ENCODE peak calls at places on chromosomes 7 and 10, in five cellular contexts. One of them, this sample, is unnamed.

GRCh38 chr7:99631311-99632109 is 14.8 kb downstream of the ZSCAN25 start:
- DNase-seq in astrocyte of the hippocampus: peak
- DNase-seq in BJ: no peak
- DNase-seq in H54: no peak
- DNase-seq in AG04450: no peak
- DNase-seq in this sample: no peak

GRCh38 chr10:125159486-125159931 is 854 bp downstream of the CTBP2 start:
- DNase-seq in astrocyte of the hippocampus: peak
- DNase-seq in BJ: no peak
- DNase-seq in H54: peak
- DNase-seq in AG04450: no peak
- DNase-seq in this sample: no peak

GRCh38 chr10:96384471-96384870 is 25.7 kb upstream of the OPALIN start:
- DNase-seq in astrocyte of the hippocampus: no peak
- DNase-seq in BJ: no peak
- DNase-seq in H54: no peak
- DNase-seq in AG04450: no peak
- DNase-seq in this sample: no peak

GRCh38 chr7:116809636-116810266 is 52.6 kb upstream of the CAPZA2 start:
- DNase-seq in astrocyte of the hippocampus: peak
- DNase-seq in BJ: no peak
- DNase-seq in H54: no peak
- DNase-seq in AG04450: peak
- DNase-seq in this sample: peak

GRCh38 chr10:121084029-121084674 is 233.0 kb downstream of the WDR11 start:
- DNase-seq in astrocyte of the hippocampus: no peak
- DNase-seq in BJ: no peak
- DNase-seq in H54: no peak
- DNase-seq in AG04450: no peak
- DNase-seq in this sample: no peak

GRCh38 chr7:21256310-21256877 is 171.5 kb upstream of the SP4 start:
- DNase-seq in astrocyte of the hippocampus: peak
- DNase-seq in BJ: no peak
- DNase-seq in H54: no peak
- DNase-seq in AG04450: no peak
- DNase-seq in this sample: no peak

GRCh38 chr7:63087575-63088190 is 911.0 kb upstream of the ZNF722 start:
- DNase-seq in astrocyte of the hippocampus: no peak
- DNase-seq in BJ: no peak
- DNase-seq in H54: no peak
- DNase-seq in AG04450: no peak
- DNase-seq in this sample: no peak

GRCh38 chr10:78575400-78575799 is 493.4 kb upstream of the ZMIZ1 start:
- DNase-seq in astrocyte of the hippocampus: peak
- DNase-seq in BJ: no peak
- DNase-seq in H54: no peak
- DNase-seq in AG04450: no peak
- DNase-seq in this sample: no peak

GRCh38 chr10:69491611-69492010 is 40.3 kb downstream of the TSPAN15 start:
- DNase-seq in astrocyte of the hippocampus: no peak
- DNase-seq in BJ: no peak
- DNase-seq in H54: no peak
- DNase-seq in AG04450: no peak
- DNase-seq in this sample: no peak

GRCh38 chr7:77657427-77658331 is 38.6 kb upstream of the RSBN1L start:
- DNase-seq in astrocyte of the hippocampus: peak
- DNase-seq in BJ: no peak
- DNase-seq in H54: no peak
- DNase-seq in AG04450: no peak
- DNase-seq in this sample: peak

GRCh38 chr10:101291254-101292193 is 62.3 kb upstream of the LBX1 start:
- DNase-seq in astrocyte of the hippocampus: peak
- DNase-seq in BJ: no peak
- DNase-seq in H54: no peak
- DNase-seq in AG04450: no peak
- DNase-seq in this sample: no peak

GRCh38 chr7:46285856-46286255 is 364.8 kb upstream of the IGFBP3 start:
- DNase-seq in astrocyte of the hippocampus: peak
- DNase-seq in BJ: no peak
- DNase-seq in H54: no peak
- DNase-seq in AG04450: no peak
- DNase-seq in this sample: no peak

GRCh38 chr10:6162589-6163356 is 40.0 kb upstream of the PFKFB3 start:
- DNase-seq in astrocyte of the hippocampus: no peak
- DNase-seq in BJ: no peak
- DNase-seq in H54: no peak
- DNase-seq in AG04450: no peak
- DNase-seq in this sample: no peak

GRCh38 chr10:36802523-36803153 is 322.8 kb upstream of the ANKRD30A start:
- DNase-seq in astrocyte of the hippocampus: peak
- DNase-seq in BJ: no peak
- DNase-seq in H54: no peak
- DNase-seq in AG04450: no peak
- DNase-seq in this sample: no peak

GRCh38 chr10:124723826-124724225 is 20.4 kb downstream of the FAM53B start:
- DNase-seq in astrocyte of the hippocampus: no peak
- DNase-seq in BJ: no peak
- DNase-seq in H54: no peak
- DNase-seq in AG04450: no peak
- DNase-seq in this sample: no peak

GRCh38 chr7:101532000-101532399 is 97.1 kb downstream of the MYL10 start:
- DNase-seq in astrocyte of the hippocampus: no peak
- DNase-seq in BJ: no peak
- DNase-seq in H54: no peak
- DNase-seq in AG04450: no peak
- DNase-seq in this sample: no peak

GRCh38 chr7:104327534-104327933 is 869 bp upstream of the LHFPL3 start:
- DNase-seq in astrocyte of the hippocampus: no peak
- DNase-seq in BJ: no peak
- DNase-seq in H54: no peak
- DNase-seq in AG04450: no peak
- DNase-seq in this sample: no peak

GRCh38 chr7:51351661-51352060 is 35.1 kb upstream of the COBL start:
- DNase-seq in astrocyte of the hippocampus: no peak
- DNase-seq in BJ: no peak
- DNase-seq in H54: no peak
- DNase-seq in AG04450: no peak
- DNase-seq in this sample: no peak

GRCh38 chr10:117536359-117536861 is 6.1 kb upstream of the EMX2 start:
- DNase-seq in astrocyte of the hippocampus: peak
- DNase-seq in BJ: no peak
- DNase-seq in H54: no peak
- DNase-seq in AG04450: no peak
- DNase-seq in this sample: no peak

This sample was measured in AG09319.